ENCODE peak calls at places on chromosome 16, in six cellular contexts. W, E, D, H, S and K are unnamed samples.

GRCh38 chr16:3791701-3792100 is 74.4 kb upstream of the TRAP1 start:
- DNase-seq in W (no peak), E (no peak), D (no peak), H (no peak), S (no peak), K (no peak)

GRCh38 chr16:81451753-81452680 is 7.4 kb downstream of the CMIP start:
- DNase-seq in W (no peak), E (no peak), D (no peak), H (no peak), S (peak), K (no peak)

GRCh38 chr16:18799500-18799899 is 1.8 kb downstream of the ARL6IP1 start:
- DNase-seq in W (no peak), E (no peak), D (no peak), H (no peak), S (no peak), K (no peak)

GRCh38 chr16:28041615-28042014 is 21.9 kb downstream of the GSG1L start:
- DNase-seq in W (no peak), E (no peak), D (no peak), H (no peak), S (no peak), K (no peak)

GRCh38 chr16:30010817-30011504 is at the start of gene DOC2A:
- DNase-seq in W (peak), E (no peak), D (no peak), H (peak), S (no peak), K (no peak)

GRCh38 chr16:12639044-12639443 is 164.6 kb downstream of the CPPED1 start:
- DNase-seq in W (no peak), E (peak), D (no peak), H (no peak), S (no peak), K (no peak)

GRCh38 chr16:50151744-50152143 is 1.4 kb upstream of the TENT4B start:
- DNase-seq in W (no peak), E (no peak), D (no peak), H (no peak), S (no peak), K (no peak)

GRCh38 chr16:75714661-75715060 is 11.6 kb downstream of the CPHXL start:
- DNase-seq in W (no peak), E (no peak), D (no peak), H (no peak), S (no peak), K (no peak)

GRCh38 chr16:85627102-85627834 is 14.1 kb downstream of the GSE1 start:
- DNase-seq in W (no peak), E (no peak), D (no peak), H (no peak), S (no peak), K (no peak)

GRCh38 chr16:29821663-29822115 is 1.4 kb downstream of the MVP start:
- DNase-seq in W (no peak), E (peak), D (no peak), H (no peak), S (no peak), K (peak)

GRCh38 chr16:87304951-87305350 is 12.2 kb downstream of the C16orf95 start:
- DNase-seq in W (no peak), E (no peak), D (no peak), H (no peak), S (no peak), K (no peak)

GRCh38 chr16:68479271-68479670 is 31.0 kb upstream of the SMPD3 start:
- DNase-seq in W (no peak), E (no peak), D (no peak), H (no peak), S (no peak), K (no peak)

GRCh38 chr16:75494184-75494583 is 1.1 kb downstream of the CHST6 start:
- DNase-seq in W (no peak), E (no peak), D (no peak), H (no peak), S (no peak), K (no peak)

GRCh38 chr16:82055728-82056549 is 20.9 kb downstream of the HSD17B2 start:
- DNase-seq in W (no peak), E (peak), D (no peak), H (no peak), S (no peak), K (no peak)

GRCh38 chr16:67716097-67716496 is 3.0 kb downstream of the GFOD2 start:
- DNase-seq in W (no peak), E (no peak), D (no peak), H (no peak), S (no peak), K (no peak)

GRCh38 chr16:48498761-48499600 is 111.0 kb downstream of the N4BP1 start:
- DNase-seq in W (no peak), E (peak), D (no peak), H (no peak), S (no peak), K (no peak)

GRCh38 chr16:83928341-83929055 is 24.5 kb upstream of the OSGIN1 start:
- DNase-seq in W (no peak), E (peak), D (no peak), H (no peak), S (no peak), K (no peak)

GRCh38 chr16:81219151-81219550 is 19.3 kb upstream of the BCO1 start:
- DNase-seq in W (no peak), E (no peak), D (no peak), H (no peak), S (no peak), K (no peak)